ENCODE peak calls at places on chromosomes 11 and 22, in seven cellular contexts. X is H1, T is H9, K is neuronal stem cell, Q is trophoblast cell, C is mesendoderm, P is mesenchymal stem cell. E is an unnamed sample.

GRCh38 chr11:111361082-111361801 is 17.8 kb downstream of the POU2AF1 start:
- DNase-seq in P (no peak), C (no peak), X (no peak), T (no peak), Q (peak), K (no peak), E (no peak)

GRCh38 chr22:38832005-38832978 is 11.5 kb downstream of the NPTXR start:
- DNase-seq in Q (no peak), C (no peak), X (no peak), P (no peak), K (no peak), T (no peak), E (no peak)

GRCh38 chr11:102599642-102600261 is 25.4 kb downstream of the MMP20 start:
- DNase-seq in P (peak), K (no peak), T (no peak), Q (peak), X (no peak), C (peak), E (peak)

GRCh38 chr22:40325315-40325714 is 21.0 kb upstream of the ADSL start:
- DNase-seq in T (no peak), C (no peak), Q (no peak), P (no peak), K (no peak), X (no peak), E (no peak)

GRCh38 chr11:126282361-126282741 is 542 bp upstream of the TIRAP start:
- DNase-seq in C (peak), Q (no peak), T (peak), X (no peak), K (no peak), P (peak), E (peak)

GRCh38 chr11:6656936-6657335 is 1.3 kb upstream of the DCHS1 start:
- DNase-seq in K (no peak), X (no peak), T (no peak), Q (no peak), C (no peak), P (no peak), E (no peak)

GRCh38 chr11:85595285-85595884 is 31.8 kb downstream of the DLG2 start:
- DNase-seq in X (no peak), C (peak), K (peak), Q (no peak), T (no peak), P (peak), E (peak)

GRCh38 chr11:73195191-73196007 is 22.7 kb upstream of the P2RY2 start:
- DNase-seq in K (no peak), T (no peak), C (no peak), P (no peak), X (no peak), Q (peak), E (no peak)

GRCh38 chr11:287821-288327 is 1.1 kb upstream of the PGGHG start:
- DNase-seq in P (no peak), K (no peak), C (no peak), Q (no peak), T (peak), X (no peak), E (no peak)

GRCh38 chr11:117814766-117815261 is 9.7 kb downstream of the FXYD2 start:
- DNase-seq in Q (no peak), T (no peak), K (no peak), C (no peak), X (no peak), P (no peak), E (no peak)

GRCh38 chr11:64672875-64673274 is 50.1 kb downstream of the NRXN2 start:
- DNase-seq in K (no peak), X (no peak), Q (no peak), C (no peak), P (no peak), T (no peak), E (no peak)

GRCh38 chr11:64663656-64664055 is 59.3 kb downstream of the NRXN2 start:
- DNase-seq in P (no peak), Q (no peak), K (no peak), C (no peak), X (no peak), T (no peak), E (no peak)

GRCh38 chr11:64670975-64671374 is 52.0 kb downstream of the NRXN2 start:
- DNase-seq in Q (no peak), X (no peak), P (no peak), K (no peak), T (no peak), C (no peak), E (no peak)

GRCh38 chr11:64665381-64665780 is 57.6 kb downstream of the NRXN2 start:
- DNase-seq in Q (no peak), P (no peak), K (no peak), X (no peak), C (peak), T (no peak), E (no peak)

DNA sequence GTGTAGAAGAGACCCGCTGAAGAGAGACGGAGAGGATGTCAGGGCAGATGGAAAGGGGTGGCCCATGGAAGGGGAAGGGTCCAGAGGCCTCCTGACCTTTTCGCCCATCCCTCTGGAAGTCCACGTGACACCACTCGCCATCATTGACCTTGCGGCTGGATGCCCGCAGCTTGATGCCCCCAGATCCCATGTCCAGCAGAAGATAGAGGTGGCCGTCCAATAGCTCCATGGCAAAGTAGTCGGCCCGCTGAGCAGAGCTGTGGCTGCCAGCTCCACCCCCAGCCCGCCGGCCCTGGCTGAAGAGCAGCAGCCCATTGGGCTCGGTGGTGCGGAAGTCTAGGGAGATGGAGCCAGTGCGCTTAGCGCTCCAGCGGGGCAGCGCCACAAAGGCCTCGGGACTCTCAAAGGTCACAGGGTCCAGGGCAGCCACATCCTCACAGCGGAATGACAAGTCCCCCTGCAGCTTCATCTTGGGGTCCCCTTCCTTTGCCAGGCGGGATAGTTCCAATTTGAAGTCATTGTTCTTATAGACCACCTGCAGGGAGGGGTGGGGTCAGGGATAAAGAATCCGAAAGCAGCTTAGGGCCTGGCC is 55.7 kb downstream of the NRXN2 start:
- DNase-seq in X (no peak), K (no peak), T (no peak), P (no peak), Q (no peak), C (no peak), E (no peak)
- H2BK120ac ChIP-seq in X (no peak), K (no peak), T (no peak), P (no peak), Q (no peak), C (no peak), E (no peak)

GRCh38 chr22:47571616-47572015 is 809.2 kb downstream of the TBC1D22A start:
- DNase-seq in X (no peak), T (no peak), K (no peak), C (no peak), P (no peak), Q (no peak), E (no peak)

GRCh38 chr22:47570300-47570685 is 807.8 kb downstream of the TBC1D22A start:
- DNase-seq in P (no peak), K (no peak), T (no peak), C (no peak), X (no peak), Q (no peak), E (no peak)

GRCh38 chr22:47572443-47572842 is 810.0 kb downstream of the TBC1D22A start:
- DNase-seq in T (no peak), X (no peak), K (no peak), P (no peak), Q (no peak), C (no peak), E (no peak)

GRCh38 chr22:47569389-47570299 is 807.2 kb downstream of the TBC1D22A start:
- DNase-seq in Q (no peak), C (no peak), X (no peak), T (no peak), K (no peak), P (no peak), E (no peak)

GRCh38 chr22:47570851-47571250 is 808.4 kb downstream of the TBC1D22A start:
- DNase-seq in K (no peak), C (no peak), Q (no peak), X (no peak), P (no peak), T (no peak), E (no peak)
- H2AK5ac ChIP-seq in K (no peak), C (no peak), Q (no peak), X (no peak), P (no peak), T (no peak), E (no peak)

GRCh38 chr22:24023204-24023789 is 12.2 kb downstream of the CABIN1 start:
- DNase-seq in X (no peak), T (no peak), P (no peak), C (no peak), Q (no peak), K (no peak), E (no peak)

GRCh38 chr22:24026056-24026455 is 15.0 kb downstream of the CABIN1 start:
- DNase-seq in P (no peak), C (no peak), T (no peak), X (no peak), Q (no peak), K (no peak), E (no peak)

GRCh38 chr22:24025475-24025874 is 14.4 kb downstream of the CABIN1 start:
- DNase-seq in C (no peak), P (no peak), T (no peak), Q (no peak), X (no peak), K (no peak), E (no peak)

GRCh38 chr22:24024354-24024753 is 13.2 kb downstream of the CABIN1 start:
- DNase-seq in P (no peak), K (no peak), C (no peak), X (no peak), Q (no peak), T (no peak), E (no peak)

DNA sequence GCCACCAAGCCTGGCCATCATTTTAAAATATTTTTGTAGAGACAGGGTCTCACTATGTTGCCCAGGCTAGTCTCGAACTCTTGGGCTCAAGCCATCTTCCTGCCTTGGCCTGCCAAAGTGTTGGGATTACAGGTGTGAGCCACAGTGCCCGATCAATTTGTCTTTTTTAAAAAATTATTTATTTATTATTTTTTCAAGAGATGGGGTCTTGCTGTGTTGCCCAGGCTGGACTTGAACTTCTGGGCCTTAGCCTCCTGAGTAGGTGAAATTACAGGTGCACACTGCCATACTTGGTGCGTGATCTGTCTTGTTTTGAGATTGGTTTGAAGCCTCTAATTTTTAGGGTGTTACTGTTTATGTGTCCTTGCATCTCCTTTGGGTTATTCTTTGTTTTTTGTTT is 10.2 kb downstream of the CABIN1 start:
- DNase-seq in K (no peak), T (no peak), C (no peak), P (no peak), X (no peak), Q (no peak), E (no peak)
- H2BK120ac ChIP-seq in K (no peak), T (no peak), C (no peak), P (no peak), X (no peak), Q (no peak), E (no peak)

GRCh38 chr11:104490182-104490581 is 326.2 kb upstream of the PDGFD start:
- DNase-seq in Q (no peak), K (no peak), T (no peak), P (peak), X (no peak), C (peak), E (no peak)
- H2AK5ac ChIP-seq in Q (no peak), K (no peak), T (no peak), P (no peak), X (no peak), C (no peak), E (no peak)

DNA sequence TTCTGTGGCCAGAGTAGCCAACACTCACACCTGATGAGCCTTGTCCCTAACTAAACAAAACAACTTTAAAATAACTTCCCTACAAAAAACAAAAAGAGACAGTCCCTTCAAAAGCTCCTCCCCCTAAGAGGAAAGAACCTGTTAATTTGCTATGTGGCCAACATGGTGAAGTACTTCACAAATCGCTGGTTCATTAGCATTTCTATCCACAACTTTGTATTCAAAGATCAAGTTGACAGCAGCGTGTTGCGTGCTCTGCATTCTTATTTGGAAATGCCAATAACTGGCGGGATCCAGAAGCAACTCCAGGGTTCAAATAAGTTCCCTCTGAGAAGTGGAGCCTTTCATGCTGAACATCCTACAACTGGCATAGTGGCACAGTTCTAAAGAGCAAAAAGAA is 48.6 kb downstream of the CADM1 start:
- DNase-seq in K (no peak), Q (no peak), X (no peak), T (peak), C (peak), P (no peak), E (no peak)
- H2BK120ac ChIP-seq in K (no peak), Q (no peak), X (no peak), T (no peak), C (no peak), P (no peak), E (peak)

GRCh38 chr11:84412862-84413261 is 1126.7 kb upstream of the CCDC90B start:
- DNase-seq in C (peak), K (no peak), Q (no peak), T (no peak), P (no peak), X (no peak), E (no peak)
- H2AK5ac ChIP-seq in C (no peak), K (no peak), Q (no peak), T (no peak), P (no peak), X (no peak), E (no peak)

DNA sequence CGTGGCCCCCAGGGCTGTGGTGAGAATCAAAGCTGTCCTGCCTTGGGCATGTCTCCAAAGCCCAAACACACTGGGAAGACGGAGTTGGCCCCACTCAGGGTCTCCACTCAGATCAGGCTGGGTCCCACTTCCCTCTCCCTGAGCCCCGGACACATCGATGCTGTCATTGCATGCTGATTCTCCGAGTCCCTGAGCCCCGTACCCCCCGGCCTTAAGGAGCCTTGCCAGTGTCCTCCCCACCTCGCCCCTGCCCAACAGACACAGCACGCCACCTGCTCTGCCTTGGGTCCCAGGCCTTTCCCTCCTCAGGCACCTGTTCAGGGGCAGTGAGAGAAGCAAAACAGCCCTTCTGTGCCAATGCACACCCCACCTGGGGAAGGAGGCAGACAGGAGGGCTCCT is 14.6 kb downstream of the EIF1AD start:
- DNase-seq in C (no peak), K (no peak), T (no peak), Q (no peak), X (no peak), P (no peak), E (no peak)
- H2BK120ac ChIP-seq in C (no peak), K (no peak), T (no peak), Q (no peak), X (no peak), P (no peak), E (no peak)